ENCODE peak calls at places on chromosomes 6 and 20, in nine cellular contexts. S is CD8-positive, alpha-beta T cell; W is tibial artery; U is GM23338; Q is RWPE1; C is WERI-Rb-1; G is uterus; V is substantia nigra; T is colonic mucosa. Y is an unnamed sample.

GRCh38 chr20:48398506-48399449 is 429.0 kb downstream of the PREX1 start:
- DNase-seq in T (no peak), V (no peak), G (no peak), W (no peak), U (no peak), Q (no peak), C (no peak), S (no peak), Y (no peak)

GRCh38 chr20:59004493-59004762 is 2.6 kb downstream of the CTSZ start:
- DNase-seq in W (peak), C (no peak), T (no peak), V (no peak), Q (no peak), S (peak), G (no peak), U (no peak), Y (peak)

GRCh38 chr6:121856296-121856695 is 420.9 kb downstream of the GJA1 start:
- DNase-seq in G (no peak), Q (no peak), W (no peak), S (no peak), U (no peak), V (no peak), T (no peak), C (no peak), Y (no peak)

GRCh38 chr6:109308018-109308492 is 74.2 kb downstream of the CD164 start:
- DNase-seq in C (no peak), U (no peak), T (peak), S (no peak), V (no peak), G (no peak), W (peak), Q (peak), Y (no peak)

GRCh38 chr6:139981810-139982550 is 607.5 kb upstream of the CITED2 start:
- DNase-seq in T (peak), S (no peak), G (no peak), V (no peak), W (no peak), Q (peak), C (peak), U (peak), Y (no peak)

GRCh38 chr6:54204921-54205511 is 93.8 kb downstream of the MLIP start:
- DNase-seq in V (no peak), G (no peak), C (no peak), S (no peak), W (no peak), T (no peak), Q (no peak), U (no peak), Y (no peak)

GRCh38 chr6:43451348-43451747 is 4.0 kb downstream of the DLK2 start:
- DNase-seq in W (no peak), Q (no peak), S (no peak), V (no peak), C (no peak), G (no peak), T (no peak), U (no peak), Y (no peak)

GRCh38 chr6:31795616-31796298 is at the start of gene VARS1:
- DNase-seq in G (peak), C (peak), Q (peak), S (peak), T (peak), V (peak), U (peak), W (peak), Y (peak)

GRCh38 chr6:170510631-170511030 is 42.5 kb downstream of the PSMB1 start:
- DNase-seq in Q (no peak), W (no peak), U (no peak), T (no peak), C (no peak), V (no peak), S (no peak), G (no peak), Y (no peak)

GRCh38 chr6:46845126-46845525 is 51.9 kb downstream of the MEP1A start:
- DNase-seq in Q (no peak), T (no peak), W (no peak), G (no peak), V (no peak), U (no peak), C (no peak), S (no peak), Y (no peak)

GRCh38 chr20:19823971-19824370 is 65.9 kb downstream of the RIN2 start:
- DNase-seq in G (no peak), U (peak), S (no peak), W (no peak), T (no peak), V (no peak), Q (no peak), C (no peak), Y (no peak)

GRCh38 chr20:53918949-53919361 is 151.4 kb downstream of the BCAS1 start:
- DNase-seq in C (peak), U (peak), G (no peak), S (no peak), W (no peak), T (no peak), Q (no peak), V (no peak), Y (no peak)

GRCh38 chr20:1187605-1188171 is 2.9 kb upstream of the TMEM74B start:
- DNase-seq in G (no peak), W (no peak), S (no peak), U (peak), C (no peak), V (no peak), Q (no peak), T (no peak), Y (no peak)

GRCh38 chr6:9896806-9897205 is 518.1 kb downstream of the TFAP2A start:
- DNase-seq in U (no peak), G (no peak), T (no peak), C (no peak), S (no peak), Q (no peak), W (no peak), V (no peak), Y (no peak)

GRCh38 chr20:63032861-63033634 is 26.3 kb upstream of the BHLHE23 start:
- DNase-seq in Q (no peak), W (peak), G (no peak), V (no peak), C (no peak), S (no peak), U (peak), T (no peak), Y (peak)

GRCh38 chr20:34949120-34949519 is 6.5 kb downstream of the GSS start:
- DNase-seq in T (peak), C (no peak), W (no peak), U (no peak), Q (no peak), S (no peak), V (no peak), G (no peak), Y (no peak)

GRCh38 chr6:143233563-143234285 is 173.0 kb downstream of the AIG1 start:
- DNase-seq in V (no peak), T (no peak), U (peak), C (no peak), W (no peak), Q (no peak), S (no peak), G (no peak), Y (no peak)

GRCh38 chr20:17658648-17658993 is 23.4 kb downstream of the RRBP1 start:
- DNase-seq in W (peak), S (no peak), V (no peak), G (peak), C (no peak), T (no peak), U (no peak), Q (no peak), Y (no peak)

GRCh38 chr20:20450461-20451027 is 82.6 kb downstream of the INSM1 start:
- DNase-seq in C (no peak), W (no peak), G (no peak), U (no peak), S (no peak), V (peak), T (no peak), Q (no peak), Y (no peak)

GRCh38 chr6:36663504-36664446 is 14.7 kb upstream of the CDKN1A start:
- DNase-seq in C (no peak), V (no peak), Q (no peak), U (no peak), S (no peak), T (no peak), G (no peak), W (no peak), Y (no peak)

GRCh38 chr20:1298166-1298565 is 30.8 kb downstream of the SDCBP2 start:
- DNase-seq in T (no peak), W (peak), U (no peak), V (no peak), S (no peak), G (no peak), Q (no peak), C (no peak), Y (no peak)

GRCh38 chr20:46463852-46464251 is 49.5 kb downstream of the ZNF334 start:
- DNase-seq in V (no peak), W (no peak), U (no peak), T (no peak), S (no peak), G (no peak), Q (no peak), C (no peak), Y (no peak)

GRCh38 chr6:115969207-115969929 is 91.3 kb downstream of the FRK start:
- DNase-seq in T (no peak), W (no peak), V (no peak), S (no peak), G (no peak), C (peak), Q (no peak), U (peak), Y (no peak)

GRCh38 chr6:106692112-106692822 is 62.9 kb downstream of the QRSL1 start:
- DNase-seq in V (no peak), T (peak), G (no peak), C (peak), Q (peak), W (peak), U (peak), S (no peak), Y (no peak)

GRCh38 chr6:149244105-149244504 is 73.4 kb upstream of the TAB2 start:
- DNase-seq in C (no peak), T (no peak), S (no peak), U (no peak), G (no peak), Q (no peak), V (no peak), W (no peak), Y (no peak)

GRCh38 chr20:63737940-63738686 is 1.5 kb upstream of the SLC2A4RG start:
- DNase-seq in G (no peak), C (no peak), S (no peak), U (peak), Q (no peak), W (peak), T (peak), V (no peak), Y (peak)

GRCh38 chr6:158072083-158072721 is 90.5 kb downstream of the SYNJ2 start:
- DNase-seq in U (peak), C (peak), S (peak), G (peak), T (peak), W (peak), Q (peak), V (no peak), Y (peak)
- H3K27ac ChIP-seq in U (no peak), C (peak), S (no peak), G (peak), T (no peak), W (no peak), Q (no peak), V (peak), Y (no peak)

GRCh38 chr6:152091851-152092341 is 284.4 kb downstream of the ESR1 start:
- DNase-seq in T (no peak), S (no peak), V (no peak), U (no peak), W (no peak), G (no peak), C (no peak), Q (peak), Y (no peak)
- H3K27ac ChIP-seq in T (no peak), S (no peak), V (no peak), U (no peak), W (no peak), G (peak), C (no peak), Q (peak), Y (no peak)

GRCh38 chr6:79943133-79943532 is 4.2 kb downstream of the ELOVL4 start:
- DNase-seq in G (no peak), W (no peak), T (no peak), Q (no peak), U (peak), S (no peak), V (no peak), C (no peak), Y (no peak)
- H3K27ac ChIP-seq in G (no peak), W (no peak), T (no peak), Q (no peak), U (no peak), S (no peak), V (no peak), C (no peak), Y (no peak)

DNA sequence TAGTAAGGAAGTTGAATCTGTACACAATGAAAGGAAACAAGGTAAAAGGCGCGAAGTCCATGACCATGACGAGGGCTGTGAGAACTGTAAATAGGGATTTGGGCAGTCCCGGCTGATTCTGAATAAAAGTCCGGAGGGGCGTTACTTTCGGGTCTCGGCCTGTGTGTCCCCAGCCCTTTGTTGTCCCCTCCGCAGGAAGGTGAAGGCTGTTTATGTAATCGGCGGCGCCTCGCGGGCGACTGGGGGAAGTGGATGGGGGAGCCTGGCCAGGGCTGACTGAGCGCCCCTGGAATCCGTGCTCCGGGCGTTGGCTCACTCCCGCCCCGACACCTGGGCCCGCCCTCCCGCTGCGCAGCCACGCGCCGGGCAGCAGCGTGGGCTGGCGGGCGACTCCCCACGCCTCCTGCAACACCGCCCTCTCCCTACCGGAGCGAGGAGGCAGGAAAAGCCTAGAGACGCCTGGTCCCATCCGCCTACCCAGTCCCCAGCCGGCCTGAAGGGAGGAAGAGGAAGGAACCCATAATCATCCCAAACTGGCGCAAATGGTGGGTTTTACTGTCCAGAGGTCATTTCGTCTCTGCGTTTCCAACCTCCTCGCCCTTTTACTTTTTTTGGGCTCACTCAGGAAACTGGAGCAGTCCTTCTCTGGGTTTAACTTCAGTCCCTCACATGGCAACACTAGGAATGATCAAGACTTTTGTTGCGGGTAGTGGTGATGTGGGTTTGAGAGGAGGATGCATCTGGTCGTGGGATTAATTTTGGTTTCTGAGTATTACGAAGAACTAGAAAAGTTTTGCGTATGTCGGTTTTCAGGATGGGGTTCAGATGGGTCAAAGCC is 12.1 kb downstream of the TRIM31 start:
- DNase-seq in W (no peak), T (peak), G (peak), U (peak), C (peak), S (no peak), Q (peak), V (no peak), Y (peak)
- H3K27ac ChIP-seq in W (no peak), T (peak), G (no peak), U (no peak), C (no peak), S (no peak), Q (peak), V (no peak), Y (no peak)

GRCh38 chr6:26189905-26190304 is 102.7 kb downstream of the HFE start:
- DNase-seq in S (no peak), Q (no peak), T (no peak), G (no peak), W (no peak), C (no peak), V (no peak), U (no peak), Y (no peak)
- H3K27ac ChIP-seq in S (no peak), Q (peak), T (no peak), G (no peak), W (no peak), C (no peak), V (no peak), U (peak), Y (no peak)

GRCh38 chr20:49578436-49578835 is 10.5 kb upstream of the PTGIS start:
- DNase-seq in C (no peak), W (peak), T (no peak), Q (no peak), U (no peak), V (no peak), S (no peak), G (peak), Y (no peak)
- H3K27ac ChIP-seq in C (no peak), W (peak), T (no peak), Q (no peak), U (no peak), V (no peak), S (no peak), G (peak), Y (no peak)

Y was measured in naive thymus-derived CD4-positive, alpha-beta T cell.